ENCODE peak calls at places on chromosome 12, in six cellular contexts. G, R, Y, D, T and Z are unnamed samples.

GRCh38 chr12:50725011-50725899 is 38.6 kb upstream of the ATF1 start:
- DNase-seq in T (no peak), G (no peak), R (no peak), D (no peak), Y (no peak), Z (peak)

GRCh38 chr12:3342051-3342450 is 149.0 kb upstream of the PRMT8 start:
- DNase-seq in G (no peak), T (no peak), D (peak), Y (peak), R (no peak), Z (peak)

GRCh38 chr12:5808956-5809355 is 136.1 kb downstream of the ANO2 start:
- DNase-seq in G (no peak), D (no peak), Y (no peak), R (no peak), T (no peak), Z (peak)

GRCh38 chr12:6943387-6943718 is 263 bp upstream of the RNU7-1 start:
- DNase-seq in R (peak), Y (peak), T (no peak), G (peak), D (peak), Z (peak)

GRCh38 chr12:109130755-109131521 is 14.6 kb downstream of the ACACB start:
- DNase-seq in G (no peak), Y (no peak), R (no peak), T (no peak), D (peak), Z (no peak)

GRCh38 chr12:93784339-93785086 is 107.3 kb downstream of the CRADD start:
- DNase-seq in R (no peak), T (no peak), Y (peak), G (peak), D (peak), Z (peak)

GRCh38 chr12:19322376-19322775 is 116.9 kb upstream of the AEBP2 start:
- DNase-seq in R (no peak), Y (no peak), G (no peak), D (no peak), T (no peak), Z (no peak)

GRCh38 chr12:51820721-51821422 is 27.6 kb downstream of the FIGNL2 start:
- DNase-seq in D (peak), G (no peak), T (no peak), Y (peak), R (peak), Z (peak)

GRCh38 chr12:124098887-124099286 is 125.9 kb downstream of the ZNF664 start:
- DNase-seq in R (no peak), T (no peak), Y (no peak), D (no peak), G (no peak), Z (no peak)

GRCh38 chr12:123064356-123064755 is 83.9 kb downstream of the ARL6IP4 start:
- DNase-seq in D (no peak), R (no peak), T (no peak), G (no peak), Y (no peak), Z (no peak)

GRCh38 chr12:81888961-81889360 is 129.8 kb upstream of the PPFIA2 start:
- DNase-seq in T (no peak), R (no peak), D (no peak), G (no peak), Y (no peak), Z (no peak)

GRCh38 chr12:94435511-94435927 is 24.1 kb downstream of the CEP83 start:
- DNase-seq in G (no peak), R (no peak), D (no peak), T (no peak), Y (no peak), Z (no peak)

GRCh38 chr12:72747460-72747859 is 475.3 kb downstream of the TRHDE start:
- DNase-seq in T (no peak), R (no peak), D (no peak), G (no peak), Y (no peak), Z (no peak)

GRCh38 chr12:5407457-5407856 is 24.5 kb upstream of the NTF3 start:
- DNase-seq in T (no peak), Y (no peak), R (no peak), G (no peak), D (no peak), Z (peak)

GRCh38 chr12:8615206-8615605 is 2.5 kb upstream of the AICDA start:
- DNase-seq in T (no peak), D (no peak), G (no peak), Y (no peak), R (no peak), Z (no peak)

GRCh38 chr12:4825139-4825858 is 84.4 kb upstream of the KCNA1 start:
- DNase-seq in R (no peak), T (no peak), Y (no peak), D (no peak), G (no peak), Z (no peak)

GRCh38 chr12:118055144-118055557 is 5.8 kb downstream of the WSB2 start:
- DNase-seq in R (peak), T (no peak), D (peak), G (peak), Y (peak), Z (peak)

GRCh38 chr12:68420225-68421008 is 88.3 kb upstream of the MDM1 start:
- DNase-seq in D (no peak), G (no peak), R (no peak), T (no peak), Y (no peak), Z (peak)

GRCh38 chr12:62191747-62192485 is 68.3 kb upstream of the USP15 start:
- DNase-seq in Y (no peak), D (peak), G (no peak), R (no peak), T (no peak), Z (no peak)

GRCh38 chr12:111766608-111767361 is at the start of gene ALDH2:
- DNase-seq in Y (peak), T (no peak), G (peak), R (peak), D (peak), Z (peak)

GRCh38 chr12:88184196-88184595 is 42.1 kb downstream of the TMTC3 start:
- DNase-seq in G (no peak), R (no peak), D (no peak), T (no peak), Y (no peak), Z (no peak)

GRCh38 chr12:92297932-92298681 is 152.5 kb upstream of the BTG1 start:
- DNase-seq in T (no peak), Y (no peak), G (no peak), R (no peak), D (no peak), Z (peak)

GRCh38 chr12:4137015-4137414 is 136.5 kb upstream of the CCND2 start:
- DNase-seq in T (no peak), R (no peak), G (no peak), Y (no peak), D (no peak), Z (no peak)

GRCh38 chr12:30896461-30896860 is 30.1 kb upstream of the TSPAN11 start:
- DNase-seq in R (no peak), Y (no peak), D (no peak), G (no peak), T (no peak), Z (peak)

GRCh38 chr12:55930771-55931316 is at the start of gene DGKA:
- DNase-seq in G (peak), D (peak), R (peak), T (peak), Y (peak), Z (peak)

GRCh38 chr12:19273482-19274330 is 144.2 kb downstream of the PLEKHA5 start:
- DNase-seq in D (peak), T (no peak), Y (peak), G (peak), R (peak), Z (peak)

GRCh38 chr12:5434647-5434968 is 2.7 kb downstream of the NTF3 start:
- DNase-seq in R (no peak), G (no peak), Y (no peak), D (no peak), T (no peak), Z (no peak)

GRCh38 chr12:96084624-96085023 is 49.2 kb upstream of the LTA4H start:
- DNase-seq in G (no peak), Y (no peak), T (no peak), D (no peak), R (no peak), Z (no peak)

GRCh38 chr12:127162902-127163301 is 1104.1 kb upstream of the TMEM132C start:
- DNase-seq in R (no peak), Y (peak), G (no peak), D (no peak), T (peak), Z (peak)

GRCh38 chr12:122126713-122127597 is 47.1 kb downstream of the IL31 start:
- DNase-seq in T (no peak), Y (no peak), R (peak), G (peak), D (no peak), Z (no peak)

GRCh38 chr12:130423991-130424857 is 86.5 kb downstream of the PIWIL1 start:
- DNase-seq in R (no peak), D (no peak), T (no peak), G (no peak), Y (no peak), Z (no peak)

GRCh38 chr12:46659844-46660243 is 166.0 kb downstream of the SLC38A4 start:
- DNase-seq in T (no peak), R (no peak), Y (no peak), G (no peak), D (no peak), Z (no peak)

GRCh38 chr12:124502379-124502778 is 65.0 kb downstream of the NCOR2 start:
- DNase-seq in G (no peak), D (no peak), R (no peak), Y (no peak), T (no peak), Z (no peak)

GRCh38 chr12:19415563-19415962 is 23.7 kb upstream of the AEBP2 start:
- DNase-seq in D (no peak), G (no peak), Y (no peak), T (no peak), R (no peak), Z (no peak)

GRCh38 chr12:106673151-106673550 is 90.3 kb downstream of the RFX4 start:
- DNase-seq in R (no peak), D (peak), Y (no peak), G (no peak), T (no peak), Z (no peak)

GRCh38 chr12:55839345-55840140 is 3.2 kb downstream of the MMP19 start:
- DNase-seq in D (no peak), G (no peak), R (no peak), Y (peak), T (no peak), Z (no peak)

GRCh38 chr12:66405395-66405794 is 103.1 kb downstream of the HELB start:
- DNase-seq in T (no peak), R (no peak), D (no peak), G (no peak), Y (no peak), Z (peak)

GRCh38 chr12:66403746-66404145 is 101.5 kb downstream of the HELB start:
- DNase-seq in D (peak), T (no peak), G (no peak), Y (no peak), R (no peak), Z (no peak)

DNA sequence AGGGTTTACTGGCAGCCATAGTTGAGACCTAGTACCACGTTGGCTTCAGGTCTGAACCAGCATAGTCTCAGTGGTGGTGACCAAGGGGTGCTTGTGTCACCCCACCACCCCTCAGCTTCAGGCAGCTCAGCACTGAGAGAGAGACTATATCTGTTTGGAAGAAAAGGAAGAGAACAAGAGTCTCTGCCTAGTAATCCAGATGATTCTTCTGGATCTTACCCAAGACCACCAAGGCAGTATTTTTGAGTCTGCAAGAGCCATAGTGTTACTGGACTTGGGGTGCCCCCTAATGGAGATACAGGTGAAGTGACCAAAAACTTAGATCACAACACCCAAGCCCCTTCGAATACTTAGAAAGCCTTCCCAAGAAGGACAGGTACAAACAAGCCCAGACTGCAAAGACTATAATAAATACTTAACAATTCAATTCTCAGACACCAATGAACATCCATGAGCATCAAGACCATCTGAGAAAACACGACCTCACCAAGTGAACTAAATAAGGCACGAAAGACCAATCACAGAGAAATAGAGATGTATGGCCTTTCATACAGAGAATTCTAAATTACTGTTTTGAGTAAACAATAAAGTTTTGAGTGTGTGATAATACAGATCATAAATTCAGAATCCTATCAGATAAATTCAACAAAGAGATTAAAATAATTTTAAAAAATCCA is 107.0 kb downstream of the HELB start:
- DNase-seq in R (no peak), D (peak), T (no peak), G (peak), Y (peak), Z (peak)
- TF ChIP-seq SMC3 in R (peak), D (peak), T (peak), G (peak), Y (peak), Z (peak)

DNA sequence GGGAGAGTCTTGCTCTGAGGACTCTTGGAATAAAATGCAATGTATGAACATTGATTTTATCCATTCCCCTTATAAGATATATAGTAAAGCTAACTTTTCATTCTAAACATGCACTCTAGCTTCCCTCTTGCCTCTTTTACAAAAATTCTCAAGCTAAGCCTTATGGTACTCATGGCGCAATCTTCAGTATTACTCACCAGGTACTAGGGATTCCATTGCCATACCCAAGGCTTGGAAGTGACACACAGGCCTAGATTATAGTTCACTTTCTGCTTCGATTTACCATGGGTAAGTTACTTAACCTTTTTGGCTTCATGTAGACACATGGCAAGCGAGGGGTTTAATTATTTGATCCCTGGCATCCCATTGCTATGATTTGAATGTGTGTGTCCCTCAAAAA is 331.5 kb downstream of the LRIG3 start:
- DNase-seq in Y (no peak), T (no peak), D (no peak), G (no peak), R (no peak), Z (peak)
- TF ChIP-seq SMC3 in Y (no peak), T (no peak), D (no peak), G (no peak), R (no peak), Z (no peak)

GRCh38 chr12:42284157-42284556 is 41.7 kb downstream of the ZCRB1 start:
- DNase-seq in Y (no peak), R (no peak), D (no peak), T (no peak), G (no peak), Z (no peak)

GRCh38 chr12:42281281-42281680 is 43.2 kb upstream of the YAF2 start:
- DNase-seq in D (no peak), G (peak), Y (no peak), R (no peak), T (no peak), Z (no peak)

GRCh38 chr12:42281844-42282243 is 43.8 kb upstream of the YAF2 start:
- DNase-seq in D (no peak), Y (no peak), G (no peak), R (no peak), T (no peak), Z (no peak)

GRCh38 chr12:42283739-42284138 is 42.2 kb downstream of the ZCRB1 start:
- DNase-seq in G (no peak), R (no peak), D (no peak), Y (no peak), T (no peak), Z (no peak)

GRCh38 chr12:42282301-42282700 is 43.6 kb downstream of the ZCRB1 start:
- DNase-seq in D (no peak), T (no peak), G (peak), R (no peak), Y (no peak), Z (no peak)
- TF ChIP-seq SMC3 in D (no peak), T (no peak), G (no peak), R (no peak), Y (no peak), Z (no peak)

DNA sequence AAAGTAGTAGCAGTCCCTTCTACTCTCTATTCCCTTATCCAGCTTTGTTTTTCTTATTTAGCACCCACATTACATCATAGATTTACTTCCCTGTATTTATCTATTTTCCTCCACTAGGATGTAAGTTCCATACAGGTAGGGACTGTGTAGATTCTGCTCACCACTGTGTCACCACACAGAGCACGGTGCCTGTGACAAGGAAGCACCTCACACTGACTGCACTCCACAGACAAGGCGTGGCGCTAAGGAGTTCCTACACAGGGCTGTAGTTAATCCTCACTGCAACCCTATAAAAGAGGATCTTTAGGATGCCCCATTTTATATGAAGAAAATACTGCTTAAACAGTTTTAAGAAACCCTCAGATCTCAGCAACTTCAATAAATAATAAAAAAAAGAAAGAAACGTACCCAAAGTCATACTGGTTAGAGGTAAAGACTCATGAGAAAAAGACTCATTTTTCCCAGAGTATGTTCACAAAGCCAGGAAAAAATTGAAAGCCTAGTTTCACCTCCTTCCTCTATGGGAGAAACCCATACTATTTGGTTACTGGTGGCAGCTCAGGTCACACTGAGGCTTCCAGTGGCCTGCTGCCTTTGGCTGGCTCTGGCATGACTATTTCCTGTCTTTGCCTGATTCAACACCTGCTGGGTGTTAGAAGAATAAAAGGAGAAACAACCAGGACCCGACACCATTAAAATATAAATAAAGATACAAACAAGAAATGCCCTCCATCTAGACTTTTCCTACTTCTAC is 36.9 kb downstream of the RAD9B start:
- DNase-seq in Y (no peak), G (no peak), R (no peak), D (no peak), T (no peak), Z (no peak)
- TF ChIP-seq SMC3 in Y (no peak), G (no peak), R (no peak), D (no peak), T (no peak), Z (no peak)